ENCODE peak calls at places on chromosome 13, in six cellular contexts. L, O, X, K, A and V are unnamed samples.
A peak's percentile ranks its signal among the peaks of the same experiment; 100 is the strongest.

GRCh38 chr13:27339299-27339698 is 68.7 kb downstream of the RASL11A start:
- DNase-seq in X (peak; percentile 54), L (no peak), K (no peak), O (peak; percentile 11), A (peak; percentile 81), V (no peak)

GRCh38 chr13:112776354-112776753 is 86.5 kb downstream of the ATP11A start:
- DNase-seq in O (no peak), A (peak; percentile 14), X (no peak), L (no peak), K (no peak), V (no peak)

GRCh38 chr13:107258599-107259187 is 690.8 kb upstream of the ARGLU1 start:
- DNase-seq in O (no peak), A (no peak), X (peak; percentile 5), K (no peak), L (no peak), V (no peak)

GRCh38 chr13:75091185-75091584 is 390.8 kb downstream of the TBC1D4 start:
- DNase-seq in A (no peak), X (no peak), K (no peak), O (no peak), L (no peak), V (no peak)

GRCh38 chr13:106274551-106275208 is 260.8 kb downstream of the EFNB2 start:
- DNase-seq in O (no peak), A (no peak), K (no peak), X (no peak), L (no peak), V (no peak)

GRCh38 chr13:73075546-73075945 is 16.7 kb downstream of the KLF5 start:
- DNase-seq in K (no peak), O (no peak), X (no peak), L (no peak), A (no peak), V (no peak)

GRCh38 chr13:25300861-25301346 is 521 bp upstream of the NUP58 start:
- DNase-seq in K (no peak), X (peak; percentile 34), L (peak; percentile 22), A (peak; percentile 47), O (no peak), V (no peak)

GRCh38 chr13:97200081-97200942 is 21.8 kb upstream of the MBNL2 start:
- DNase-seq in X (no peak), O (no peak), L (no peak), K (no peak), A (no peak), V (no peak)

GRCh38 chr13:55534306-55534705 is 1606.4 kb upstream of the PRR20A start:
- DNase-seq in K (no peak), X (no peak), O (no peak), A (no peak), L (no peak), V (no peak)

GRCh38 chr13:33723365-33723764 is 94.6 kb upstream of the RFC3 start:
- DNase-seq in O (no peak), K (no peak), L (no peak), X (peak; percentile 26), A (no peak), V (no peak)

GRCh38 chr13:67443901-67444300 is 213.8 kb upstream of the PCDH9 start:
- DNase-seq in O (no peak), L (no peak), X (no peak), A (no peak), K (no peak), V (no peak)

GRCh38 chr13:62234780-62235530 is 819.3 kb upstream of the PCDH20 start:
- DNase-seq in A (no peak), L (no peak), O (no peak), X (no peak), K (no peak), V (no peak)

GRCh38 chr13:98475521-98475920 is 101.4 kb downstream of the STK24 start:
- DNase-seq in O (no peak), X (no peak), A (no peak), K (no peak), L (no peak), V (no peak)

GRCh38 chr13:109146912-109147624 is 517.7 kb downstream of the MYO16 start:
- DNase-seq in L (no peak), A (no peak), X (peak; percentile 98), O (no peak), K (no peak), V (no peak)

GRCh38 chr13:103224804-103225203 is 158.6 kb upstream of the SLC10A2 start:
- DNase-seq in A (no peak), O (no peak), X (no peak), K (no peak), L (no peak), V (no peak)

GRCh38 chr13:106573279-106573831 is 5.4 kb upstream of the ARGLU1 start:
- DNase-seq in X (peak; percentile 93), L (peak; percentile 26), O (no peak), A (no peak), K (no peak), V (no peak)

GRCh38 chr13:79631260-79631659 is 150.3 kb downstream of the NDFIP2 start:
- DNase-seq in O (no peak), L (no peak), K (no peak), A (no peak), X (peak; percentile 73), V (no peak)

GRCh38 chr13:95858286-95859075 is 181.5 kb downstream of the DNAJC3 start:
- DNase-seq in A (no peak), K (no peak), X (peak; percentile 34), O (no peak), L (no peak), V (no peak)

GRCh38 chr13:43407023-43407581 is 379.7 kb downstream of the ENOX1 start:
- DNase-seq in X (no peak), A (no peak), K (no peak), L (no peak), O (no peak), V (no peak)

GRCh38 chr13:80047406-80047805 is 293.5 kb downstream of the SPRY2 start:
- DNase-seq in A (no peak), X (peak; percentile 63), O (no peak), L (no peak), K (no peak), V (no peak)

GRCh38 chr13:93984070-93984469 is 495.4 kb downstream of the DCT start:
- DNase-seq in A (no peak), K (no peak), X (no peak), L (no peak), O (no peak), V (no peak)

GRCh38 chr13:113849981-113850721 is 13.7 kb downstream of the GAS6 start:
- DNase-seq in X (no peak), L (no peak), O (no peak), K (no peak), A (peak; percentile 44), V (no peak)

GRCh38 chr13:111503905-111504695 is 183.7 kb downstream of the TEX29 start:
- DNase-seq in L (no peak), X (no peak), K (no peak), O (no peak), A (no peak), V (no peak)

GRCh38 chr13:70964124-70964523 is 855.9 kb upstream of the KLHL1 start:
- DNase-seq in K (no peak), O (no peak), X (no peak), L (no peak), A (no peak), V (no peak)